ENCODE peak calls at places on chromosomes 6 and 20, in seven cellular contexts. N is CD4-positive, alpha-beta memory T cell; B is left ventricle myocardium inferior; U is cardiac muscle cell; I is K562; C is lower leg skin; X is A549. H is an unnamed sample.

GRCh38 chr20:4950437-4950836 is 50.9 kb downstream of the SLC23A2 start:
- DNase-seq in X (no peak), I (no peak), N (no peak), U (no peak), C (no peak), B (no peak), H (no peak)

GRCh38 chr6:75467906-75468460 is 25.6 kb downstream of the FILIP1 start:
- DNase-seq in I (no peak), C (no peak), U (peak), B (no peak), N (no peak), X (no peak), H (no peak)

GRCh38 chr6:21377356-21377755 is 216.2 kb upstream of the SOX4 start:
- DNase-seq in X (no peak), U (no peak), N (no peak), C (peak), B (no peak), I (no peak), H (no peak)

GRCh38 chr6:3237761-3238662 is 10.6 kb upstream of the TUBB2B start:
- DNase-seq in I (peak), B (no peak), U (no peak), X (no peak), C (peak), N (no peak), H (no peak)

GRCh38 chr6:127966616-127967015 is 65.8 kb upstream of the THEMIS start:
- DNase-seq in B (no peak), U (no peak), I (no peak), X (no peak), N (no peak), C (no peak), H (no peak)

GRCh38 chr20:58583586-58583985 is 67.5 kb upstream of the STX16 start:
- DNase-seq in C (peak), I (no peak), N (no peak), X (no peak), U (no peak), B (no peak), H (no peak)

GRCh38 chr6:2404211-2404929 is 159.0 kb upstream of the GMDS start:
- DNase-seq in U (no peak), B (no peak), I (no peak), C (no peak), N (no peak), X (no peak), H (no peak)

GRCh38 chr6:55888917-55889316 is 13.5 kb upstream of the BMP5 start:
- DNase-seq in U (no peak), X (no peak), N (no peak), I (no peak), B (no peak), C (no peak), H (peak)

GRCh38 chr20:44714102-44714700 is 968 bp upstream of the CCN5 start:
- DNase-seq in U (no peak), B (no peak), C (no peak), N (no peak), X (no peak), I (no peak), H (no peak)

GRCh38 chr6:169589293-169589692 is 112.5 kb downstream of the WDR27 start:
- DNase-seq in X (no peak), U (no peak), I (no peak), B (no peak), C (no peak), N (peak), H (peak)

GRCh38 chr6:108661430-108661829 is 100.7 kb downstream of the FOXO3 start:
- DNase-seq in C (no peak), I (no peak), N (no peak), B (no peak), U (no peak), X (no peak), H (no peak)

GRCh38 chr6:30722280-30723112 is 2.3 kb downstream of the TUBB start:
- DNase-seq in I (peak), N (peak), B (peak), C (peak), X (peak), U (peak), H (peak)

GRCh38 chr6:111113731-111114438 is 26.6 kb downstream of the SLC16A10 start:
- DNase-seq in U (peak), I (no peak), C (no peak), N (peak), B (peak), X (no peak), H (no peak)

GRCh38 chr6:138986578-138986977 is 1.5 kb downstream of the REPS1 start:
- DNase-seq in B (no peak), C (no peak), U (no peak), X (no peak), N (no peak), I (peak), H (no peak)

GRCh38 chr6:133241901-133242760 is 974 bp downstream of the EYA4 start:
- DNase-seq in I (no peak), X (no peak), C (no peak), U (peak), N (no peak), B (peak), H (peak)
- H3K4me3 ChIP-seq in I (no peak), X (peak), C (no peak), U (peak), N (no peak), B (peak), H (no peak)

GRCh38 chr6:19839788-19840187 is 2.6 kb downstream of the ID4 start:
- DNase-seq in I (no peak), C (no peak), U (no peak), B (no peak), N (no peak), X (no peak), H (no peak)
- H3K4me3 ChIP-seq in I (no peak), C (no peak), U (peak), B (peak), N (no peak), X (peak), H (no peak)

GRCh38 chr6:37741757-37742400 is 44.2 kb upstream of the MDGA1 start:
- DNase-seq in C (no peak), U (peak), B (peak), I (peak), X (peak), N (no peak), H (no peak)

GRCh38 chr6:37742401-37742760 is 44.7 kb upstream of the MDGA1 start:
- DNase-seq in I (no peak), X (no peak), U (no peak), N (no peak), B (no peak), C (no peak), H (no peak)

GRCh38 chr6:37745748-37746147 is 48.1 kb upstream of the MDGA1 start:
- DNase-seq in B (no peak), I (no peak), N (no peak), U (no peak), X (no peak), C (no peak), H (no peak)
- H3K4me3 ChIP-seq in B (no peak), I (no peak), N (no peak), U (no peak), X (no peak), C (no peak), H (no peak)

GRCh38 chr6:142013286-142013685 is 119.4 kb upstream of the GJE1 start:
- DNase-seq in X (peak), B (no peak), I (no peak), C (no peak), N (no peak), U (no peak), H (no peak)

GRCh38 chr6:142015011-142015410 is 117.7 kb upstream of the GJE1 start:
- DNase-seq in U (no peak), C (no peak), I (no peak), X (no peak), N (no peak), B (no peak), H (no peak)

GRCh38 chr6:142011775-142012174 is 121.0 kb upstream of the GJE1 start:
- DNase-seq in N (no peak), U (no peak), I (no peak), X (no peak), B (no peak), C (no peak), H (no peak)

GRCh38 chr6:142013875-142014495 is 118.7 kb upstream of the GJE1 start:
- DNase-seq in B (no peak), X (no peak), N (no peak), I (no peak), U (no peak), C (no peak), H (no peak)

DNA sequence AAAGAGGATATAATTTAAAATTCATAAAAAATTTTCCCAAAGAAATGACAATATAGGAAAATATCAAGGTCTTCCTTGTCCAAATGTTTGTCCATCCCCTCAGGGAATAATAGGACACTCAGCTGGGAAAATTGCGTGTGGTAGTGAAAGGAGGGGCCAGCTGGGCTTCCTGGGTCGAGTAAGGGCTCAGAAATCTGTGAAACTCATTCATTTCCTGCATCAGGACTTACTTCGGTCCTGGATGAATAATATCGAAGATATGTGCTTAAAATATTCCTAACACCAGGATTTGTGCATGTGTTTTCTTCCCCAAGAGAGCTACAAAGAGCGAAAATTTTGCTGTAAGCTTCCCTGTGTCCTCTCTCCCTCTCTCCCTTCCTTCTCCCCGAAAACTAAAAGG is 118.2 kb upstream of the GJE1 start:
- DNase-seq in N (no peak), C (no peak), I (no peak), B (no peak), U (no peak), X (peak), H (no peak)
- H3K4me3 ChIP-seq in N (no peak), C (no peak), I (no peak), B (no peak), U (no peak), X (no peak), H (no peak)

GRCh38 chr6:149691201-149691600 is 26.7 kb downstream of the LATS1 start:
- DNase-seq in B (no peak), U (no peak), X (no peak), C (no peak), I (no peak), N (no peak), H (no peak)
- H3K4me3 ChIP-seq in B (no peak), U (no peak), X (no peak), C (no peak), I (no peak), N (no peak), H (no peak)

DNA sequence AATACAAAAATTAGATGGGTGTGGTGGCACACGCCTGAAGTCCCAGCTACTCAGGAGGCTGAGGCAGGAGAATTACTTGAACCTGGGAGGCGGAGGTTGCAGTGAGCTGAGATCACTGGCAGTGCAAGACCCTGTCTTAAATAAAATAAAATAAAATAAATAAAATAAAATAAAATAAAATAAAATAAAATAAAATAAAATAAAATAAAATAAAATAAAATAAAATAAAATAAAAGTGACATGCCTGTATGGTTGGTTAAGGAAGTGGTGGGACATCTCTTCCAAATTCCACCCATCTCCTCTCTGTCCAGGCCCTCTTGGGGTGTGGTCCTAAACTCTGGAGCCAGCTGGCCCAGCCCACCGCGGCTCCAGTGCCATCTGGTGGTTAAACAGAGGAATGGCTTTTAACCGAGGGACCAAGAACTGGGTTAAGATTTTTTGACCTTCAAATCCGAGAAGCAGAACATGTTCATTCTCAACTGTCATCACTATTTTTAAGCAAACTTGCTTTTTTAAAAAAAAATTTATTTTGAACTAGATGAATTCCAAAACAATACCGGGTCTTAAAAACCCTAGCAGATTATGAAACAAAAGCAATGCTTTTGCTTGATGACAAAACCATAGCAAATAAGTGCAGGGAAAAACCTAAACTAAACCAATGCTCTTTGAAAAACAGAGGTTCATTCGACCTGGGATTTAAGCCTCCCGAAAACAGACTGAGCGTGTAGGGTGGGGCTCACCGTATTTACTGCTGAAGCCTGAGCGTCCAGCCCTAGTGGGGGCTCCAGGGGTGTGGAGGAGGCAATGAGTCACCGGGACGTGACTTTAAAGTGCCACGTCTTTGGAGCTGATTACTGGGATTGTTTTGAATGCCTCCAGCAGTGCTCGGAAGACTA is 68.8 kb downstream of the CDC5L start:
- DNase-seq in N (peak), C (no peak), B (no peak), U (peak), I (peak), X (peak), H (peak)
- H3K4me3 ChIP-seq in N (no peak), C (no peak), B (peak), U (no peak), I (peak), X (no peak), H (no peak)

GRCh38 chr6:28743271-28743789 is 180.5 kb downstream of the TRIM27 start:
- DNase-seq in X (no peak), C (no peak), U (no peak), N (no peak), B (no peak), I (peak), H (no peak)
- H3K4me3 ChIP-seq in X (peak), C (no peak), U (no peak), N (no peak), B (no peak), I (peak), H (no peak)

H was measured in GM06990.